ENCODE peak calls at places on chromosomes 12 and 14, in seven cellular contexts. U is AG08395; G is CD8-positive, alpha-beta memory T cell; C is stimulated activated effector memory CD8-positive, alpha-beta T cell treated with anti-CD3 and anti-CD28 coated beads, Interleukin-12 subunit alpha, Interleukin-12 subunit beta, amount 100 ng/mL, for 72 hours; P is stimulated activated CD8-positive, alpha-beta memory T cell treated with anti-CD3 and anti-CD28 coated beads, Interleukin-4, amount 100 ng/mL, for 1 hour; J is AG04449; T is BJ. H is an unnamed sample.

GRCh38 chr14:37167151-37168047 is 5.0 kb downstream of the SLC25A21 start:
- DNase-seq in U (no peak), T (no peak), C (no peak), J (no peak), P (no peak), G (no peak), H (no peak)

GRCh38 chr12:52607314-52607713 is 6.1 kb upstream of the KRT72 start:
- DNase-seq in P (no peak), C (no peak), J (no peak), T (no peak), G (no peak), U (no peak), H (no peak)

GRCh38 chr14:59897757-59898383 is 22.1 kb upstream of the LRRC9 start:
- DNase-seq in C (no peak), J (no peak), T (no peak), P (no peak), U (no peak), G (no peak), H (no peak)

GRCh38 chr14:74704656-74705055 is 8.2 kb downstream of the AREL1 start:
- DNase-seq in T (no peak), C (no peak), G (no peak), J (peak), U (no peak), P (no peak), H (no peak)

GRCh38 chr12:109870648-109871047 is 9.7 kb downstream of the GLTP start:
- DNase-seq in J (no peak), C (no peak), P (no peak), T (no peak), G (no peak), U (peak), H (no peak)

GRCh38 chr12:85448548-85449139 is 168.6 kb downstream of the ALX1 start:
- DNase-seq in P (no peak), G (no peak), J (no peak), C (no peak), T (no peak), U (peak), H (peak)

GRCh38 chr14:24784981-24785380 is 151.0 kb upstream of the GZMB start:
- DNase-seq in U (no peak), J (no peak), G (no peak), C (no peak), T (no peak), P (no peak), H (no peak)

GRCh38 chr14:94079891-94080605 is 954 bp downstream of the DDX24 start:
- DNase-seq in U (no peak), J (no peak), C (peak), G (no peak), P (no peak), T (no peak), H (no peak)

GRCh38 chr12:51721281-51721940 is 127.1 kb downstream of the FIGNL2 start:
- DNase-seq in U (no peak), T (no peak), P (no peak), J (no peak), G (peak), C (peak), H (no peak)

GRCh38 chr14:104697892-104698583 is 8.6 kb downstream of the INF2 start:
- DNase-seq in C (no peak), U (peak), G (no peak), T (no peak), P (no peak), J (no peak), H (no peak)

GRCh38 chr12:2289525-2289924 is 236.7 kb downstream of the CACNA1C start:
- DNase-seq in U (no peak), J (no peak), T (no peak), P (no peak), C (no peak), G (no peak), H (no peak)

GRCh38 chr12:57771271-57771872 is 533 bp downstream of the METTL1 start:
- DNase-seq in G (peak), P (no peak), J (peak), C (no peak), U (peak), T (no peak), H (peak)

GRCh38 chr12:39931231-39931630 is 174.7 kb downstream of the SLC2A13 start:
- DNase-seq in C (no peak), T (no peak), J (no peak), U (no peak), G (no peak), P (no peak), H (no peak)

GRCh38 chr14:80940146-80940545 is 1.4 kb downstream of the CEP128 start:
- DNase-seq in U (no peak), G (no peak), T (no peak), C (no peak), P (no peak), J (no peak), H (no peak)

GRCh38 chr14:99351166-99352007 is 79.4 kb upstream of the BCL11B start:
- DNase-seq in P (no peak), T (no peak), U (no peak), C (no peak), J (no peak), G (no peak), H (no peak)

GRCh38 chr14:54935958-54936357 is 33.3 kb upstream of the GCH1 start:
- DNase-seq in G (no peak), P (no peak), T (no peak), J (no peak), C (no peak), U (no peak), H (no peak)

GRCh38 chr12:52419656-52420055 is 13.5 kb upstream of the KRT82 start:
- DNase-seq in P (no peak), J (no peak), G (no peak), C (no peak), T (no peak), U (no peak), H (no peak)

GRCh38 chr12:3418609-3419469 is 72.2 kb upstream of the PRMT8 start:
- DNase-seq in G (no peak), P (no peak), U (no peak), T (no peak), J (no peak), C (no peak), H (no peak)

GRCh38 chr14:24857277-24857676 is 192.7 kb downstream of the STXBP6 start:
- DNase-seq in J (no peak), C (no peak), P (no peak), U (no peak), T (no peak), G (no peak), H (no peak)

GRCh38 chr12:58833844-58834243 is 86.5 kb downstream of the LRIG3 start:
- DNase-seq in P (no peak), C (no peak), J (no peak), U (no peak), G (no peak), T (no peak), H (no peak)

GRCh38 chr12:124248862-124249825 is 45.7 kb upstream of the RFLNA start:
- DNase-seq in G (no peak), C (no peak), J (no peak), T (no peak), P (no peak), U (peak), H (no peak)

GRCh38 chr14:101972126-101972785 is 7.9 kb downstream of the DYNC1H1 start:
- DNase-seq in J (peak), U (peak), C (no peak), G (no peak), T (peak), P (no peak), H (peak)

GRCh38 chr14:51676549-51676948 is 24.8 kb downstream of the FRMD6 start:
- DNase-seq in T (no peak), P (no peak), U (no peak), G (no peak), C (no peak), J (no peak), H (no peak)

GRCh38 chr14:68955164-68955921 is 23.8 kb downstream of the ACTN1 start:
- DNase-seq in J (no peak), U (no peak), G (no peak), P (no peak), T (no peak), C (no peak), H (no peak)

GRCh38 chr12:71896171-71896570 is 42.5 kb upstream of the TPH2 start:
- DNase-seq in P (no peak), T (no peak), C (no peak), J (no peak), G (no peak), U (no peak), H (no peak)

GRCh38 chr12:12467222-12467621 is 95.4 kb downstream of the DUSP16 start:
- DNase-seq in T (no peak), U (no peak), P (no peak), G (no peak), C (no peak), J (no peak), H (no peak)

GRCh38 chr12:11839093-11839641 is 189.7 kb downstream of the ETV6 start:
- DNase-seq in U (no peak), P (no peak), C (no peak), G (no peak), T (no peak), J (no peak), H (no peak)

GRCh38 chr14:25111061-25111601 is 61.2 kb upstream of the STXBP6 start:
- DNase-seq in C (no peak), U (peak), J (peak), P (no peak), G (no peak), T (peak), H (no peak)

GRCh38 chr14:70871863-70872677 is 35.2 kb upstream of the PCNX1 start:
- DNase-seq in T (no peak), C (peak), P (no peak), G (no peak), J (no peak), U (no peak), H (no peak)